ENCODE peak calls at places on chromosome 10, in seven cellular contexts. P, H, X, K, E, J and Y are unnamed samples.

GRCh38 chr10:33547976-33548375 is 213.5 kb upstream of the NRP1 start:
- DNase-seq in X (no peak), J (no peak), K (no peak), P (no peak), E (no peak), H (no peak), Y (no peak)

GRCh38 chr10:88271736-88272135 is 311.4 kb downstream of the RNLS start:
- DNase-seq in J (no peak), E (no peak), H (peak), P (no peak), X (no peak), K (peak), Y (no peak)

GRCh38 chr10:118311505-118311904 is 30.6 kb downstream of the FAM204A start:
- DNase-seq in E (no peak), X (no peak), H (no peak), P (no peak), J (no peak), K (no peak), Y (no peak)

GRCh38 chr10:71963756-71964668 is at the start of gene CHST3:
- DNase-seq in H (no peak), J (peak), P (peak), E (no peak), X (no peak), K (peak), Y (peak)

GRCh38 chr10:62790019-62790555 is 14.4 kb upstream of the ADO start:
- DNase-seq in H (no peak), X (no peak), P (no peak), J (no peak), K (no peak), E (no peak), Y (no peak)

GRCh38 chr10:69501657-69502056 is 50.4 kb downstream of the TSPAN15 start:
- DNase-seq in J (no peak), E (no peak), P (no peak), H (no peak), X (no peak), K (no peak), Y (no peak)

GRCh38 chr10:44952779-44953231 is 6.8 kb upstream of the RASSF4 start:
- DNase-seq in J (no peak), K (no peak), P (no peak), X (no peak), H (no peak), E (no peak), Y (no peak)

GRCh38 chr10:99630991-99631390 is 10.8 kb upstream of the SLC25A28 start:
- DNase-seq in P (no peak), H (no peak), E (no peak), K (peak), X (no peak), J (no peak), Y (no peak)

GRCh38 chr10:59536576-59537014 is 173.1 kb downstream of the SLC16A9 start:
- DNase-seq in K (peak), H (no peak), P (no peak), J (no peak), X (no peak), E (no peak), Y (no peak)

GRCh38 chr10:97923476-97923875 is 73.8 kb downstream of the GOLGA7B start:
- DNase-seq in K (no peak), E (no peak), P (no peak), J (no peak), H (no peak), X (no peak), Y (no peak)

GRCh38 chr10:21694646-21695045 is 160.6 kb downstream of the MLLT10 start:
- DNase-seq in X (no peak), P (no peak), K (no peak), H (no peak), E (no peak), J (peak), Y (no peak)